ENCODE peak calls at places on chromosomes 3 and 15, in five cellular contexts. U is kidney, Z is heart right ventricle, E is neural progenitor cell, Q is MM.1S. X is an unnamed sample.
A peak's percentile ranks its signal among the peaks of the same experiment; 100 is the strongest.

GRCh38 chr3:187183210-187183862 is 13.9 kb upstream of the RTP1 start:
- DNase-seq in U (no peak), Z (no peak), E (peak; percentile 23), Q (no peak), X (peak; percentile 19)

GRCh38 chr15:83380682-83381081 is 66.5 kb upstream of the SH3GL3 start:
- DNase-seq in U (no peak), Z (peak; percentile 32), E (peak; percentile 44), Q (peak; percentile 72), X (peak; percentile 31)

GRCh38 chr3:53837331-53837730 is 8.9 kb downstream of the CHDH start:
- DNase-seq in U (no peak), Z (no peak), E (no peak), Q (no peak), X (no peak)

GRCh38 chr3:84600703-84601225 is 358.0 kb upstream of the CADM2 start:
- DNase-seq in U (no peak), Z (no peak), E (no peak), Q (no peak), X (no peak)

GRCh38 chr3:138729279-138729678 is 105.4 kb downstream of the PIK3CB start:
- DNase-seq in U (no peak), Z (no peak), E (peak; percentile 6), Q (no peak), X (no peak)

GRCh38 chr3:10286596-10287295 is 6.0 kb downstream of the GHRL start:
- DNase-seq in U (no peak), Z (no peak), E (peak; percentile 53), Q (peak; percentile 37), X (no peak)

GRCh38 chr15:70451861-70452653 is 311.3 kb downstream of the UACA start:
- DNase-seq in U (peak; percentile 66), Z (no peak), E (peak; percentile 56), Q (no peak), X (no peak)

GRCh38 chr3:156535162-156535627 is 19.7 kb downstream of the SSR3 start:
- DNase-seq in U (no peak), Z (peak; percentile 25), E (no peak), Q (no peak), X (no peak)

GRCh38 chr3:112128843-112129727 is 4.0 kb downstream of the GCSAM start:
- DNase-seq in U (no peak), Z (no peak), E (peak; percentile 6), Q (peak; percentile 82), X (peak; percentile 84)

GRCh38 chr3:11563159-11563558 is 80.6 kb downstream of the VGLL4 start:
- DNase-seq in U (peak; percentile 38), Z (no peak), E (no peak), Q (no peak), X (no peak)

GRCh38 chr15:79166311-79166955 is 75.9 kb upstream of the RASGRF1 start:
- DNase-seq in U (no peak), Z (no peak), E (no peak), Q (no peak), X (no peak)

GRCh38 chr3:63809607-63810006 is 9.5 kb upstream of the C3orf49 start:
- DNase-seq in U (no peak), Z (no peak), E (no peak), Q (no peak), X (no peak)

GRCh38 chr15:82810061-82810862 is 834 bp downstream of the WHAMM start:
- DNase-seq in U (peak; percentile 82), Z (peak; percentile 36), E (peak; percentile 71), Q (peak; percentile 36), X (peak; percentile 68)

GRCh38 chr3:69441028-69441427 is 55.1 kb upstream of the FRMD4B start:
- DNase-seq in U (no peak), Z (no peak), E (no peak), Q (no peak), X (no peak)

GRCh38 chr3:69445498-69445897 is 59.6 kb upstream of the FRMD4B start:
- DNase-seq in U (no peak), Z (no peak), E (no peak), Q (no peak), X (no peak)

GRCh38 chr3:69444980-69445379 is 59.1 kb upstream of the FRMD4B start:
- DNase-seq in U (no peak), Z (no peak), E (no peak), Q (no peak), X (no peak)

GRCh38 chr3:69442771-69443197 is 56.9 kb upstream of the FRMD4B start:
- DNase-seq in U (no peak), Z (no peak), E (no peak), Q (no peak), X (peak; percentile 18)

GRCh38 chr3:69443554-69443953 is 57.7 kb upstream of the FRMD4B start:
- DNase-seq in U (no peak), Z (no peak), E (no peak), Q (no peak), X (no peak)
- TF ChIP-seq CTCF in U (no peak), Z (no peak), E (no peak), Q (no peak), X (no peak)

DNA sequence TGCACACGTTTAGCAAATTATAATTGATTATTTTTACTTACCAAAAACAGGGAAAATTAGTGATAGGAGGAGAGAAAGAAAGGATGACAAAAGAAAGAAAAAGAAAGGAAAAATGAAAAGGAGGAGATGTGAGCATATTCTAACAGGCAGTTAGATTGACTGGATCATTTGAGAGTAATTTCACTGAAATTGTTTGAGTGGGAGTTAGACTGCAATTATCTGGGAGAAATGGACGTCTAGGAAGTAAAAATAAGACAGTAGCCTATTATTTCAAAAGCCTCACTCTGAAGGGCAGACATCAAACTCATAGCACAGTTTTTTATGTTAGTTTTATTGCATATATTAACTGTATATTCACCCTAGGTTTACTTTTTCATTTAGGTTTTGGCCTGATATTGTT is 272.8 kb upstream of the POU1F1 start:
- DNase-seq in U (no peak), Z (no peak), E (no peak), Q (no peak), X (no peak)
- H3K4me3 ChIP-seq in U (no peak overlapping the region), Z (no peak overlapping the region), E (no peak overlapping the region), Q (no peak overlapping the region), X (no peak overlapping the region)

GRCh38 chr15:95556225-95556624 is 774.3 kb upstream of the NR2F2 start:
- DNase-seq in U (no peak), Z (no peak), E (no peak), Q (no peak), X (no peak)
- H3K36me3 ChIP-seq in U (no peaks in the 10 kb centered on the region), Z (no peaks in the 10 kb centered on the region), E (no peaks in the 10 kb centered on the region), Q (no peaks in the 10 kb centered on the region), X (no peaks in the 10 kb centered on the region)

DNA sequence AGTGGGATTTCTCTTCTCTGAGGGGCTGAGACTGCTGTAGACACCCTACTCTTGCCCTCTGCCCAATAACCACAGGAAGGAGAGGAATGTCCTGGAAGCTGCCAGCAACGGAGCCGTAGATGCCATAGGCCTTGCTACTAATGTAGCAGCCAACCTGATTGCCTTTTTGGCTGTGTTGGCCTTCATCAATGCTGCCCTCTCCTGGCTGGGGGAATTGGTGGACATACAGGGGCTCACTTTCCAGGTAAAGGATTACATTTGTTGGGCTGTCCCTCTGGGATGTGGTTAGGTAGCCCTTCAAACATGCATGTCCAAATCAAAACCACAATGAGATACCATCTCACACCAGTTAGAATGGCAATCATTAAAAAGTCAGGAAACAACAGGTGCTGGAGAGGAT is 16.1 kb downstream of the SLC28A2 start:
- DNase-seq in U (no peak), Z (no peak), E (no peak), Q (no peak), X (no peak)
- TF ChIP-seq CTCF in U (no peak), Z (no peak), E (no peak), Q (peak; percentile 15), X (peak; percentile 44)

GRCh38 chr3:46733026-46733800 is 15.5 kb upstream of the PRSS50 start:
- DNase-seq in U (no peak), Z (no peak), E (no peak), Q (no peak), X (no peak)

GRCh38 chr3:46731795-46732194 is 14.1 kb upstream of the PRSS50 start:
- DNase-seq in U (no peak), Z (no peak), E (no peak), Q (no peak), X (no peak)

GRCh38 chr3:46737320-46737719 is 19.7 kb upstream of the PRSS50 start:
- DNase-seq in U (no peak), Z (no peak), E (no peak), Q (no peak), X (no peak)

GRCh38 chr3:46734773-46735172 is 17.1 kb upstream of the PRSS50 start:
- DNase-seq in U (no peak), Z (no peak), E (no peak), Q (no peak), X (no peak)

DNA sequence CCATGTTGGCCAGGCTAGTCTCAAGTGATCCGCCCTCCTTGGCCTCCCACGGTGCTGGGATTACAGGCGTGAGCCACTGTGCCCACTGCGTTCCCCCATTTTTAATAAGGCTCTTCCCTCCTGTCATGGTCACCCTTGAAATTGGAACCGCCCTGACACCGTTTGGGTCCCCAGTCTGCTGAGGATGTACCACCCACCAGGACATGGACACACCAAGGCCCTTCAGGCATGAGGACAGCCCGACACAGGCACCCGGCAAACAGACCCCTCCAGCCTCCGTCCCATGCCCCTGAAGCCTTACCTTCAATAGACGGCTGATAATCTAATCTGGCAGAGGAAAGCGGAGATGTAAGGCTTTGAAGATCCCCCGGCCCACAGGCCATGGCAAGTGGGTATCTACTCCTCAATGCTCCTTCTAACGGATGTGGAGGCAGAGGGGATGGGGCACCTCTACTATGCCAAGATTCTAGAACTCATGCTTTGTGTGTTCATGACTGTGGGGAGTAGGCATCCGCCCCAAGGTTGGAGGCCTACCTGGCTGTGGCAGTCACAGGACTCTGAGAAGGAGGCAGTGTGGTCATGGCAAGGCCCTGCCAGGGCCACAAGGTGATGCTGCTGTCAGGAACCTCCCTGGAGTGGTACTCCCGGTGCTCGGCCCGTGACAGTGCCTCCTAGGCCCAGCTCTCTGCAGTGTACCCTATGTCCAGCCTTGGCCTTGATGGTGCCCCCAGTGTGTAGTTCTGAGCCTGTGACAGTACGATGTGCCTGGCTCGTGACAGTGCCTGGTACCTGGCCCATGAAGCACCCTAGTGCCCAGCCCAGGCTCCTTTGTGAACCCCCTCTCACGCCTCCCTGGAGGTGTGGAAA is 18.6 kb upstream of the PRSS50 start:
- DNase-seq in U (no peak), Z (no peak), E (no peak), Q (no peak), X (no peak)
- H3K4me3 ChIP-seq in U (no peak overlapping the region), Z (no peak overlapping the region), E (no peak overlapping the region), Q (no peak overlapping the region), X (no peak overlapping the region)

GRCh38 chr3:189748046-189748445 is 116.9 kb downstream of the TP63 start:
- DNase-seq in U (no peak), Z (no peak), E (no peak), Q (no peak), X (peak; percentile 24)
- H3K36me3 ChIP-seq in U (no peaks in the 10 kb centered on the region), Z (no peaks in the 10 kb centered on the region), E (no peaks in the 10 kb centered on the region), Q (no peaks in the 10 kb centered on the region), X (peaks cover 11% of the 10 kb centered on the region)

DNA sequence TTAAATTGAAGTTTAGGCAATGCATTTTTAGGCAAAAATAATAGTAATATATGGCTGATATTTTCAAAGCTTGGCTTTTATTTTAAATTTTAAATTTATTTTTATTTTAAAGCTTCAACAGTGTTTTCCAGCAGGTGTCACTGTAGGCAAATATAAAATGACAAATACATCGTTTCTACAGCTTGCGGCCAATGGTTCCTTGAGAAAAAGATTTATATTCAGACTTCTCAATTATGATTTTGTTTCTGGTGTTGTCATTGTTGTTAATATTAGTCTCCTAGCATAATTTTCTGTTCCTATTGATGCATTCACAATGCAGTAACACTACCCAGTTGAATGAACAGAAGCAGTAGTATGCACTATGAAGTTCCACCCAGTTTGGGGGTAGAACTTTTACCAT is 220.7 kb upstream of the DNAJC19 start:
- DNase-seq in U (no peak), Z (no peak), E (peak; percentile 44), Q (peak; percentile 43), X (no peak)
- TF ChIP-seq CTCF in U (peak; percentile 6), Z (peak; percentile 52), E (peak; percentile 66), Q (peak; percentile 38), X (peak; percentile 10)

X was measured in GM06990.